ENCODE peak calls at places on chromosomes 12 and 14, in nine cellular contexts. One of them, this sample, is unnamed.

GRCh38 chr14:65846469-65846868 is 433.9 kb downstream of the FUT8 start:
- DNase-seq in suprapubic skin: no peak
- DNase-seq in breast epithelium: no peak
- DNase-seq in transverse colon: no peak
- DNase-seq in stomach: no peak
- DNase-seq in sigmoid colon: no peak
- DNase-seq in spleen: no peak
- DNase-seq in HCT116: no peak
- DNase-seq in endothelial cell of umbilical vein: no peak
- DNase-seq in this sample: no peak

GRCh38 chr14:96225745-96226151 is 21.1 kb downstream of the BDKRB2 start:
- DNase-seq in endothelial cell of umbilical vein: no peak
- DNase-seq in sigmoid colon: no peak
- DNase-seq in HCT116: no peak
- DNase-seq in suprapubic skin: no peak
- DNase-seq in spleen: no peak
- DNase-seq in breast epithelium: no peak
- DNase-seq in stomach: no peak
- DNase-seq in transverse colon: peak; percentile 76
- DNase-seq in this sample: no peak

GRCh38 chr12:132872073-132872855 is 15.1 kb downstream of the CHFR start:
- DNase-seq in endothelial cell of umbilical vein: no peak
- DNase-seq in HCT116: no peak
- DNase-seq in stomach: no peak
- DNase-seq in sigmoid colon: no peak
- DNase-seq in suprapubic skin: no peak
- DNase-seq in spleen: no peak
- DNase-seq in breast epithelium: no peak
- DNase-seq in transverse colon: no peak
- DNase-seq in this sample: no peak

GRCh38 chr12:58886474-58886873 is 33.8 kb downstream of the LRIG3 start:
- DNase-seq in HCT116: no peak
- DNase-seq in sigmoid colon: no peak
- DNase-seq in stomach: no peak
- DNase-seq in endothelial cell of umbilical vein: no peak
- DNase-seq in spleen: no peak
- DNase-seq in transverse colon: no peak
- DNase-seq in suprapubic skin: no peak
- DNase-seq in breast epithelium: no peak
- DNase-seq in this sample: no peak

GRCh38 chr12:3202734-3203446 is 125.7 kb downstream of the TSPAN9 start:
- DNase-seq in suprapubic skin: no peak
- DNase-seq in endothelial cell of umbilical vein: peak; percentile 58
- DNase-seq in HCT116: no peak
- DNase-seq in transverse colon: peak; percentile 39
- DNase-seq in stomach: peak; percentile 56
- DNase-seq in breast epithelium: no peak
- DNase-seq in spleen: no peak
- DNase-seq in sigmoid colon: no peak
- DNase-seq in this sample: no peak

GRCh38 chr12:70609739-70610491 is 27.3 kb downstream of the PTPRB start:
- DNase-seq in HCT116: no peak
- DNase-seq in breast epithelium: no peak
- DNase-seq in transverse colon: peak; percentile 74
- DNase-seq in endothelial cell of umbilical vein: peak; percentile 79
- DNase-seq in sigmoid colon: peak; percentile 67
- DNase-seq in stomach: peak; percentile 48
- DNase-seq in spleen: peak; percentile 81
- DNase-seq in suprapubic skin: peak; percentile 77
- DNase-seq in this sample: no peak

GRCh38 chr14:21723431-21724045 is 49.9 kb upstream of the OR4E1 start:
- DNase-seq in transverse colon: peak; percentile 17
- DNase-seq in stomach: no peak
- DNase-seq in HCT116: peak; percentile 32
- DNase-seq in sigmoid colon: no peak
- DNase-seq in spleen: no peak
- DNase-seq in endothelial cell of umbilical vein: no peak
- DNase-seq in breast epithelium: no peak
- DNase-seq in suprapubic skin: no peak
- DNase-seq in this sample: no peak

GRCh38 chr12:93749515-93749914 is 72.3 kb downstream of the CRADD start:
- DNase-seq in suprapubic skin: no peak
- DNase-seq in sigmoid colon: no peak
- DNase-seq in breast epithelium: no peak
- DNase-seq in transverse colon: no peak
- DNase-seq in spleen: no peak
- DNase-seq in stomach: no peak
- DNase-seq in HCT116: no peak
- DNase-seq in endothelial cell of umbilical vein: no peak
- DNase-seq in this sample: no peak

GRCh38 chr14:101231828-101232227 is 328.3 kb upstream of the RTL1 start:
- DNase-seq in stomach: no peak
- DNase-seq in suprapubic skin: no peak
- DNase-seq in endothelial cell of umbilical vein: no peak
- DNase-seq in spleen: no peak
- DNase-seq in sigmoid colon: peak; percentile 22
- DNase-seq in HCT116: no peak
- DNase-seq in breast epithelium: no peak
- DNase-seq in transverse colon: no peak
- DNase-seq in this sample: no peak

GRCh38 chr14:99862111-99862510 is 68.9 kb downstream of the EML1 start:
- DNase-seq in HCT116: no peak
- DNase-seq in breast epithelium: no peak
- DNase-seq in endothelial cell of umbilical vein: no peak
- DNase-seq in stomach: no peak
- DNase-seq in suprapubic skin: no peak
- DNase-seq in transverse colon: no peak
- DNase-seq in spleen: no peak
- DNase-seq in sigmoid colon: no peak
- DNase-seq in this sample: no peak

GRCh38 chr14:93010543-93011541 is 87.9 kb downstream of the CHGA start:
- DNase-seq in endothelial cell of umbilical vein: no peak
- DNase-seq in transverse colon: no peak
- DNase-seq in spleen: no peak
- DNase-seq in suprapubic skin: no peak
- DNase-seq in breast epithelium: no peak
- DNase-seq in stomach: no peak
- DNase-seq in HCT116: no peak
- DNase-seq in sigmoid colon: no peak
- DNase-seq in this sample: no peak

GRCh38 chr14:95434161-95434560 is 82.3 kb downstream of the SYNE3 start:
- DNase-seq in spleen: no peak
- DNase-seq in suprapubic skin: no peak
- DNase-seq in breast epithelium: no peak
- DNase-seq in HCT116: no peak
- DNase-seq in endothelial cell of umbilical vein: no peak
- DNase-seq in stomach: no peak
- DNase-seq in transverse colon: no peak
- DNase-seq in sigmoid colon: no peak
- DNase-seq in this sample: no peak

GRCh38 chr12:47867496-47867941 is 37.3 kb downstream of the VDR start:
- DNase-seq in sigmoid colon: no peak
- DNase-seq in spleen: peak; percentile 42
- DNase-seq in stomach: no peak
- DNase-seq in endothelial cell of umbilical vein: peak; percentile 63
- DNase-seq in HCT116: no peak
- DNase-seq in breast epithelium: no peak
- DNase-seq in transverse colon: no peak
- DNase-seq in suprapubic skin: no peak
- DNase-seq in this sample: no peak

GRCh38 chr14:31978423-31978822 is 98.7 kb upstream of the ARHGAP5 start:
- DNase-seq in suprapubic skin: no peak
- DNase-seq in HCT116: no peak
- DNase-seq in stomach: no peak
- DNase-seq in endothelial cell of umbilical vein: no peak
- DNase-seq in sigmoid colon: no peak
- DNase-seq in breast epithelium: no peak
- DNase-seq in transverse colon: no peak
- DNase-seq in spleen: no peak
- DNase-seq in this sample: no peak

GRCh38 chr12:62581288-62582064 is 114.8 kb downstream of the MON2 start:
- DNase-seq in endothelial cell of umbilical vein: peak; percentile 58
- DNase-seq in transverse colon: no peak
- DNase-seq in spleen: no peak
- DNase-seq in stomach: no peak
- DNase-seq in suprapubic skin: no peak
- DNase-seq in sigmoid colon: no peak
- DNase-seq in HCT116: peak; percentile 38
- DNase-seq in breast epithelium: no peak
- DNase-seq in this sample: no peak

GRCh38 chr12:105278043-105278697 is 42.2 kb upstream of the APPL2 start:
- DNase-seq in breast epithelium: no peak
- DNase-seq in suprapubic skin: no peak
- DNase-seq in sigmoid colon: no peak
- DNase-seq in spleen: no peak
- DNase-seq in transverse colon: no peak
- DNase-seq in stomach: peak; percentile 31
- DNase-seq in HCT116: no peak
- DNase-seq in endothelial cell of umbilical vein: peak; percentile 29
- DNase-seq in this sample: no peak

GRCh38 chr12:120224304-120225199 is 23.6 kb upstream of the RPLP0 start:
- DNase-seq in stomach: peak; percentile 83
- DNase-seq in HCT116: no peak
- DNase-seq in sigmoid colon: peak; percentile 81
- DNase-seq in endothelial cell of umbilical vein: no peak
- DNase-seq in spleen: peak; percentile 82
- DNase-seq in suprapubic skin: peak; percentile 80
- DNase-seq in transverse colon: peak; percentile 86
- DNase-seq in breast epithelium: no peak
- DNase-seq in this sample: no peak

GRCh38 chr14:102923920-102924486 is 1.5 kb downstream of the AMN start:
- DNase-seq in sigmoid colon: no peak
- DNase-seq in HCT116: no peak
- DNase-seq in suprapubic skin: no peak
- DNase-seq in transverse colon: peak; percentile 29
- DNase-seq in spleen: no peak
- DNase-seq in breast epithelium: no peak
- DNase-seq in endothelial cell of umbilical vein: no peak
- DNase-seq in stomach: no peak
- DNase-seq in this sample: no peak

GRCh38 chr14:63857467-63858030 is 4.7 kb downstream of the SYNE2 start:
- DNase-seq in sigmoid colon: no peak
- DNase-seq in stomach: no peak
- DNase-seq in breast epithelium: no peak
- DNase-seq in HCT116: no peak
- DNase-seq in transverse colon: no peak
- DNase-seq in suprapubic skin: no peak
- DNase-seq in spleen: no peak
- DNase-seq in endothelial cell of umbilical vein: no peak
- DNase-seq in this sample: no peak

GRCh38 chr12:4679711-4680110 is 30.8 kb downstream of the NDUFA9 start:
- DNase-seq in sigmoid colon: no peak
- DNase-seq in HCT116: no peak
- DNase-seq in suprapubic skin: no peak
- DNase-seq in endothelial cell of umbilical vein: no peak
- DNase-seq in spleen: no peak
- DNase-seq in transverse colon: no peak
- DNase-seq in breast epithelium: no peak
- DNase-seq in stomach: no peak
- DNase-seq in this sample: no peak

GRCh38 chr14:60233891-60234290 is 15.1 kb upstream of the PPM1A start:
- DNase-seq in HCT116: no peak
- DNase-seq in endothelial cell of umbilical vein: no peak
- DNase-seq in spleen: no peak
- DNase-seq in transverse colon: no peak
- DNase-seq in breast epithelium: no peak
- DNase-seq in sigmoid colon: no peak
- DNase-seq in suprapubic skin: no peak
- DNase-seq in stomach: no peak
- DNase-seq in this sample: no peak

GRCh38 chr14:104795781-104796681 is 483 bp upstream of the AKT1 start:
- DNase-seq in transverse colon: peak; percentile 68
- DNase-seq in sigmoid colon: no peak
- DNase-seq in stomach: peak; percentile 68
- DNase-seq in suprapubic skin: no peak
- DNase-seq in HCT116: no peak
- DNase-seq in endothelial cell of umbilical vein: no peak
- DNase-seq in breast epithelium: no peak
- DNase-seq in spleen: peak; percentile 92
- DNase-seq in this sample: no peak
- TF ChIP-seq POLR2AphosphoS5 in transverse colon: no peak
- TF ChIP-seq POLR2AphosphoS5 in sigmoid colon: peak; percentile 33
- TF ChIP-seq POLR2AphosphoS5 in stomach: no peak
- TF ChIP-seq POLR2AphosphoS5 in suprapubic skin: no peak
- TF ChIP-seq POLR2AphosphoS5 in HCT116: peak; percentile 69
- TF ChIP-seq POLR2AphosphoS5 in endothelial cell of umbilical vein: peak; percentile 50
- TF ChIP-seq POLR2AphosphoS5 in breast epithelium: no peak
- TF ChIP-seq POLR2AphosphoS5 in spleen: peak; percentile 73
- TF ChIP-seq POLR2AphosphoS5 in this sample: peak; percentile 75

DNA sequence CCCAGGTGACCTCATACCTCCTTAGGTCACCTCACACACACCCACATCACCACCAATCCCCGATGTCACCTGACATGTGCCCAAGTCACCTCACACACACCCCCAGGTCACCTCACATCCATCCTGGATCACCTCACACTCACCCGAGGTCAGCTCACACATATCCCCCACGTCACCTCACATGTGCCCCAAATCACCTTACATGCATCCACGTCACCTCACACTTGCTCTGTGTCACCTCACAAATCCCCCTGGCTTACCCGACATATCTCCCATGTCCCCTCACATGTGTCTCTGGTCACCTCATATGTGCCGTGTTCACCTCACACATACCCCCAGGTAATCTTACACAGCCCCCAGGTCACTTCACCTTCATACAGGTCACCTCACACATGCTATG is 864.6 kb downstream of the TMEM121 start:
- DNase-seq in sigmoid colon: no peak
- DNase-seq in stomach: no peak
- DNase-seq in transverse colon: no peak
- DNase-seq in HCT116: no peak
- DNase-seq in suprapubic skin: no peak
- DNase-seq in endothelial cell of umbilical vein: no peak
- DNase-seq in spleen: no peak
- DNase-seq in breast epithelium: no peak
- DNase-seq in this sample: no peak
- H3K9me3 ChIP-seq in sigmoid colon: no peaks in the 10 kb centered on the region
- H3K9me3 ChIP-seq in stomach: no peaks in the 10 kb centered on the region
- H3K9me3 ChIP-seq in transverse colon: no peaks in the 10 kb centered on the region
- H3K9me3 ChIP-seq in HCT116: peaks cover 19% of the 10 kb centered on the region
- H3K9me3 ChIP-seq in suprapubic skin: no peaks in the 10 kb centered on the region
- H3K9me3 ChIP-seq in endothelial cell of umbilical vein: peaks cover 7% of the 10 kb centered on the region
- H3K9me3 ChIP-seq in spleen: no peaks in the 10 kb centered on the region
- H3K9me3 ChIP-seq in breast epithelium: no peaks in the 10 kb centered on the region
- H3K9me3 ChIP-seq in this sample: no peaks in the 10 kb centered on the region

GRCh38 chr12:89421093-89421835 is 69.0 kb upstream of the DUSP6 start:
- DNase-seq in sigmoid colon: no peak
- DNase-seq in spleen: no peak
- DNase-seq in HCT116: no peak
- DNase-seq in breast epithelium: no peak
- DNase-seq in transverse colon: no peak
- DNase-seq in endothelial cell of umbilical vein: no peak
- DNase-seq in suprapubic skin: no peak
- DNase-seq in stomach: no peak
- DNase-seq in this sample: no peak
- TF ChIP-seq POLR2AphosphoS5 in sigmoid colon: no peak
- TF ChIP-seq POLR2AphosphoS5 in spleen: no peak
- TF ChIP-seq POLR2AphosphoS5 in HCT116: no peak
- TF ChIP-seq POLR2AphosphoS5 in breast epithelium: no peak
- TF ChIP-seq POLR2AphosphoS5 in transverse colon: no peak
- TF ChIP-seq POLR2AphosphoS5 in endothelial cell of umbilical vein: no peak
- TF ChIP-seq POLR2AphosphoS5 in suprapubic skin: no peak
- TF ChIP-seq POLR2AphosphoS5 in stomach: no peak
- TF ChIP-seq POLR2AphosphoS5 in this sample: no peak

GRCh38 chr12:14473707-14474287 is 93.9 kb downstream of the PLBD1 start:
- DNase-seq in breast epithelium: no peak
- DNase-seq in stomach: no peak
- DNase-seq in suprapubic skin: no peak
- DNase-seq in sigmoid colon: no peak
- DNase-seq in transverse colon: no peak
- DNase-seq in endothelial cell of umbilical vein: no peak
- DNase-seq in spleen: no peak
- DNase-seq in HCT116: peak; percentile 3
- DNase-seq in this sample: no peak

GRCh38 chr12:14471497-14471896 is 96.2 kb downstream of the PLBD1 start:
- DNase-seq in suprapubic skin: no peak
- DNase-seq in stomach: no peak
- DNase-seq in spleen: no peak
- DNase-seq in HCT116: no peak
- DNase-seq in sigmoid colon: no peak
- DNase-seq in transverse colon: no peak
- DNase-seq in endothelial cell of umbilical vein: no peak
- DNase-seq in breast epithelium: no peak
- DNase-seq in this sample: no peak
- H3K9me3 ChIP-seq in suprapubic skin: peaks cover 28% of the 10 kb centered on the region
- H3K9me3 ChIP-seq in stomach: peaks cover 58% of the 10 kb centered on the region
- H3K9me3 ChIP-seq in spleen: peaks cover 68% of the 10 kb centered on the region
- H3K9me3 ChIP-seq in HCT116: peaks cover 4% of the 10 kb centered on the region
- H3K9me3 ChIP-seq in sigmoid colon: peaks cover 28% of the 10 kb centered on the region
- H3K9me3 ChIP-seq in transverse colon: peaks cover 45% of the 10 kb centered on the region
- H3K9me3 ChIP-seq in endothelial cell of umbilical vein: peaks cover 5% of the 10 kb centered on the region
- H3K9me3 ChIP-seq in breast epithelium: peaks cover 56% of the 10 kb centered on the region
- H3K9me3 ChIP-seq in this sample: peaks cover 39% of the 10 kb centered on the region